ENCODE peak calls at places on chromosomes 11 and 22, in five cellular contexts. B is iPS-NIHi11; N is AG04450; A is activated CD4-positive, alpha-beta T cell treated with anti-CD3 and anti-CD28 coated beads, Interleukin-2, amount 10 ng/mL, durations not matched to agents 7 days and 5 days; L is spleen. F is an unnamed sample.

GRCh38 chr11:120127236-120127635 is 10.7 kb downstream of the TRIM29 start:
- DNase-seq in B (no peak), N (no peak), A (no peak), L (peak), F (no peak)

GRCh38 chr11:46197421-46197820 is 76.2 kb upstream of the PHF21A start:
- DNase-seq in B (no peak), N (no peak), A (no peak), L (no peak), F (no peak)

GRCh38 chr11:75301602-75302345 is 49.7 kb downstream of the ARRB1 start:
- DNase-seq in B (no peak), N (no peak), A (no peak), L (no peak), F (no peak)

GRCh38 chr11:61923166-61924015 is 6.0 kb upstream of the RAB3IL1 start:
- DNase-seq in B (peak), N (peak), A (no peak), L (no peak), F (no peak)

GRCh38 chr11:11445441-11446185 is 92.6 kb upstream of the CSNK2A3 start:
- DNase-seq in B (no peak), N (no peak), A (no peak), L (no peak), F (no peak)

GRCh38 chr22:27331526-27332281 is 469.9 kb downstream of the MN1 start:
- DNase-seq in B (peak), N (no peak), A (no peak), L (no peak), F (no peak)

GRCh38 chr11:70025308-70025707 is 52.8 kb upstream of the ANO1 start:
- DNase-seq in B (no peak), N (no peak), A (no peak), L (no peak), F (no peak)

GRCh38 chr11:61667684-61668320 is 12.4 kb upstream of the DAGLA start:
- DNase-seq in B (no peak), N (no peak), A (no peak), L (no peak), F (no peak)

GRCh38 chr11:92495107-92495793 is 270.6 kb downstream of the FAT3 start:
- DNase-seq in B (no peak), N (no peak), A (no peak), L (no peak), F (no peak)

GRCh38 chr22:46056169-46057041 is 79.4 kb upstream of the WNT7B start:
- DNase-seq in B (no peak), N (no peak), A (no peak), L (peak), F (no peak)

GRCh38 chr11:128720522-128720985 is 26.7 kb downstream of the FLI1 start:
- DNase-seq in B (no peak), N (no peak), A (peak), L (peak), F (no peak)

GRCh38 chr22:30882974-30883533 is 85.5 kb downstream of the MORC2 start:
- DNase-seq in B (no peak), N (no peak), A (no peak), L (peak), F (no peak)

GRCh38 chr11:122755409-122755808 is 82.9 kb upstream of the CRTAM start:
- DNase-seq in B (no peak), N (no peak), A (no peak), L (no peak), F (no peak)

GRCh38 chr11:10233581-10233980 is 60.4 kb downstream of the SBF2 start:
- DNase-seq in B (no peak), N (peak), A (no peak), L (no peak), F (peak)

GRCh38 chr11:78991681-78992080 is 417.0 kb upstream of the NARS2 start:
- DNase-seq in B (no peak), N (no peak), A (no peak), L (no peak), F (no peak)

GRCh38 chr22:46514592-46515207 is 22.7 kb downstream of the CELSR1 start:
- DNase-seq in B (peak), N (no peak), A (no peak), L (no peak), F (no peak)

GRCh38 chr11:88310246-88310645 is 27.3 kb downstream of the CTSC start:
- DNase-seq in B (no peak), N (no peak), A (no peak), L (no peak), F (no peak)

GRCh38 chr22:23260645-23261581 is 80.6 kb downstream of the BCR start:
- DNase-seq in B (no peak), N (no peak), A (no peak), L (no peak), F (no peak)

GRCh38 chr11:43579171-43579918 is 101.2 kb upstream of the HSD17B12 start:
- DNase-seq in B (peak), N (no peak), A (no peak), L (no peak), F (no peak)

GRCh38 chr22:50490531-50491308 is 4.1 kb downstream of the MIOX start:
- DNase-seq in B (no peak), N (no peak), A (no peak), L (no peak), F (no peak)

GRCh38 chr11:117072517-117073218 is 25.6 kb downstream of the SIK3 start:
- DNase-seq in B (no peak), N (peak), A (no peak), L (no peak), F (peak)

GRCh38 chr11:80831374-80831773 is 1390.5 kb upstream of the TENM4 start:
- DNase-seq in B (no peak), N (no peak), A (no peak), L (no peak), F (no peak)

GRCh38 chr11:92224394-92225205 is at the start of gene FAT3:
- DNase-seq in B (peak), N (peak), A (no peak), L (no peak), F (peak)

GRCh38 chr22:39144101-39144815 is 8.2 kb downstream of the CBX7 start:
- DNase-seq in B (peak), N (no peak), A (peak), L (peak), F (no peak)

GRCh38 chr11:121614661-121615240 is 162.0 kb upstream of the SORL1-AS1 start:
- DNase-seq in B (peak), N (no peak), A (no peak), L (no peak), F (no peak)

GRCh38 chr11:36594316-36594989 is at the start of gene IFTAP:
- DNase-seq in B (peak), N (peak), A (peak), L (peak), F (peak)

GRCh38 chr11:126837581-126837980 is 163.0 kb downstream of the KIRREL3 start:
- DNase-seq in B (no peak), N (no peak), A (no peak), L (no peak), F (no peak)

GRCh38 chr11:13332124-13332523 is 54.5 kb downstream of the BMAL1 start:
- DNase-seq in B (no peak), N (no peak), A (no peak), L (no peak), F (no peak)

GRCh38 chr22:46105494-46106278 is 44.6 kb upstream of the PPARA start:
- DNase-seq in B (no peak), N (no peak), A (no peak), L (no peak), F (peak)

GRCh38 chr11:65776196-65776595 is 4.6 kb downstream of the AP5B1 start:
- DNase-seq in B (no peak), N (no peak), A (no peak), L (peak), F (no peak)

GRCh38 chr11:101487775-101488174 is 96.0 kb downstream of the TRPC6 start:
- DNase-seq in B (no peak), N (peak), A (no peak), L (no peak), F (no peak)

GRCh38 chr11:78168539-78169477 is 19.6 kb downstream of the KCTD21 start:
- DNase-seq in B (no peak), N (peak), A (no peak), L (no peak), F (peak)

GRCh38 chr11:44725016-44725651 is 1.6 kb upstream of the TSPAN18 start:
- DNase-seq in B (no peak), N (no peak), A (no peak), L (no peak), F (no peak)

GRCh38 chr11:29343465-29344333 is 673.1 kb downstream of the KCNA4 start:
- DNase-seq in B (peak), N (no peak), A (peak), L (peak), F (no peak)